ENCODE peak calls at places on chromosomes 16 and 17, in seven cellular contexts. G, F, Y, E, O, P and T are unnamed samples.

GRCh38 chr17:32123782-32124181 is 18.5 kb upstream of the RHOT1 start:
- DNase-seq in G (no peak), F (peak; percentile 10), Y (no peak), E (no peak), O (no peak), P (no peak), T (no peak)

GRCh38 chr16:2614761-2615191 is 67.5 kb upstream of the KCTD5 start:
- DNase-seq in G (no peak), F (no peak), Y (no peak), E (no peak), O (no peak), P (no peak), T (no peak)

GRCh38 chr17:21376835-21377690 is 906 bp downstream of the KCNJ12 start:
- DNase-seq in G (peak; percentile 85), F (peak; percentile 16), Y (peak; percentile 55), E (no peak), O (no peak), P (peak; percentile 44), T (no peak)

GRCh38 chr16:88894681-88895300 is 28.3 kb upstream of the PABPN1L start:
- DNase-seq in G (no peak), F (no peak), Y (no peak), E (no peak), O (no peak), P (no peak), T (no peak)

GRCh38 chr17:78414178-78415162 is 36.0 kb downstream of the PGS1 start:
- DNase-seq in G (no peak), F (no peak), Y (no peak), E (no peak), O (no peak), P (no peak), T (no peak)

GRCh38 chr17:78883090-78883532 is 19.9 kb downstream of the CEP295NL start:
- DNase-seq in G (no peak), F (peak; percentile 79), Y (peak; percentile 98), E (no peak), O (no peak), P (peak; percentile 81), T (peak; percentile 54)

GRCh38 chr16:71723537-71724319 is 773 bp downstream of the PHLPP2 start:
- DNase-seq in G (peak; percentile 92), F (peak; percentile 56), Y (peak; percentile 63), E (no peak), O (peak; percentile 86), P (peak; percentile 54), T (no peak)

GRCh38 chr17:67496286-67496685 is 119.2 kb downstream of the PITPNC1 start:
- DNase-seq in G (peak; percentile 29), F (no peak), Y (no peak), E (no peak), O (no peak), P (peak; percentile 64), T (no peak)

GRCh38 chr16:65124596-65124995 is 2.7 kb upstream of the CDH11 start:
- DNase-seq in G (no peak), F (no peak), Y (no peak), E (no peak), O (no peak), P (no peak), T (no peak)

GRCh38 chr17:67336859-67337258 is 29.5 kb downstream of the PSMD12 start:
- DNase-seq in G (no peak), F (no peak), Y (no peak), E (no peak), O (no peak), P (no peak), T (no peak)

GRCh38 chr17:792277-792676 is 10.1 kb downstream of the MRM3 start:
- DNase-seq in G (peak; percentile 69), F (no peak), Y (peak; percentile 31), E (no peak), O (no peak), P (peak; percentile 13), T (no peak)

GRCh38 chr17:50953518-50953830 is 87.3 kb upstream of the TOB1 start:
- DNase-seq in G (no peak), F (no peak), Y (no peak), E (no peak), O (no peak), P (no peak), T (no peak)

GRCh38 chr17:35692811-35693210 is 38.6 kb upstream of the RASL10B start:
- DNase-seq in G (no peak), F (no peak), Y (no peak), E (no peak), O (no peak), P (no peak), T (no peak)
- TF ChIP-seq CTCF in G (no peak), F (no peak), Y (no peak), E (no peak), O (no peak), P (no peak), T (no peak)

GRCh38 chr17:39661044-39661406 is 4.1 kb upstream of the TCAP start:
- DNase-seq in G (no peak), F (no peak), Y (no peak), E (no peak), O (no peak), P (no peak), T (no peak)

GRCh38 chr17:39659286-39660010 is 5.7 kb upstream of the TCAP start:
- DNase-seq in G (no peak), F (no peak), Y (no peak), E (no peak), O (no peak), P (no peak), T (no peak)

GRCh38 chr17:39658760-39659159 is 6.4 kb upstream of the TCAP start:
- DNase-seq in G (no peak), F (no peak), Y (no peak), E (no peak), O (no peak), P (no peak), T (no peak)

GRCh38 chr17:39660397-39661043 is 4.6 kb upstream of the TCAP start:
- DNase-seq in G (no peak), F (no peak), Y (no peak), E (no peak), O (no peak), P (no peak), T (no peak)

GRCh38 chr17:39660011-39660360 is 5.2 kb upstream of the TCAP start:
- DNase-seq in G (no peak), F (no peak), Y (no peak), E (no peak), O (no peak), P (no peak), T (no peak)
- H3K4me3 ChIP-seq in G (no peak overlapping the region), F (no peak overlapping the region), Y (no peak overlapping the region), E (no peak overlapping the region), O (no peak overlapping the region), P (no peak overlapping the region), T (no peak overlapping the region)

GRCh38 chr17:2421315-2422147 is 20.7 kb upstream of the MNT start:
- DNase-seq in G (peak; percentile 76), F (no peak), Y (no peak), E (no peak), O (no peak), P (no peak), T (no peak)
- TF ChIP-seq CTCF in G (peak; percentile 64), F (no peak), Y (no peak), E (peak; percentile 50), O (peak; percentile 31), P (peak; percentile 15), T (peak; percentile 15)

DNA sequence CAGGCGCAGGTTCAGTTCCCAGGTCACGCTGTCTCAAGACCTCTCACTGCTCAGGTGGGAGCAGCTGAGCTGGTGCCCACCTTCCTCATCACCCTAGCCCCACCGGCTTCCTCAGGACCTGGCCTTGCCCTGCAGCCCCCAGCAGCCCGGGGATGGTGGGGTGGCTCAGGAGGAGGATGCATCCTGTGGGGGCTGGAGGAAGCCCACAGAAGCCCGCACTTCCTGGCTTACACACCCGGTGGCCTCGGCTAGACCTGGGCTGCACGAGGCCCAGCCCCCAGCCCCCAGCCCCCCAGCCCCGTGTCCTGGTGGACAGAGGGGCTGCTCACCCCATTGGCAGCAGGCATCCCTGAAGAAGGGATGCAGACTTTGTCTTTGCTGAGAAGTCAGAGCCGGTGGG is 43.4 kb downstream of the BAHCC1 start:
- DNase-seq in G (no peak), F (no peak), Y (no peak), E (no peak), O (no peak), P (no peak), T (no peak)
- H3K4me3 ChIP-seq in G (no peak overlapping the region), F (no peak overlapping the region), Y (no peak overlapping the region), E (no peak overlapping the region), O (peak overlapping the region; percentile 45), P (no peak overlapping the region), T (no peak overlapping the region)

GRCh38 chr17:45048795-45049563 is 2.5 kb downstream of the DCAKD start:
- DNase-seq in G (no peak), F (no peak), Y (peak; percentile 56), E (no peak), O (no peak), P (no peak), T (no peak)
- TF ChIP-seq CTCF in G (peak; percentile 59), F (peak; percentile 29), Y (peak; percentile 22), E (peak; percentile 47), O (no peak), P (peak; percentile 8), T (no peak)

DNA sequence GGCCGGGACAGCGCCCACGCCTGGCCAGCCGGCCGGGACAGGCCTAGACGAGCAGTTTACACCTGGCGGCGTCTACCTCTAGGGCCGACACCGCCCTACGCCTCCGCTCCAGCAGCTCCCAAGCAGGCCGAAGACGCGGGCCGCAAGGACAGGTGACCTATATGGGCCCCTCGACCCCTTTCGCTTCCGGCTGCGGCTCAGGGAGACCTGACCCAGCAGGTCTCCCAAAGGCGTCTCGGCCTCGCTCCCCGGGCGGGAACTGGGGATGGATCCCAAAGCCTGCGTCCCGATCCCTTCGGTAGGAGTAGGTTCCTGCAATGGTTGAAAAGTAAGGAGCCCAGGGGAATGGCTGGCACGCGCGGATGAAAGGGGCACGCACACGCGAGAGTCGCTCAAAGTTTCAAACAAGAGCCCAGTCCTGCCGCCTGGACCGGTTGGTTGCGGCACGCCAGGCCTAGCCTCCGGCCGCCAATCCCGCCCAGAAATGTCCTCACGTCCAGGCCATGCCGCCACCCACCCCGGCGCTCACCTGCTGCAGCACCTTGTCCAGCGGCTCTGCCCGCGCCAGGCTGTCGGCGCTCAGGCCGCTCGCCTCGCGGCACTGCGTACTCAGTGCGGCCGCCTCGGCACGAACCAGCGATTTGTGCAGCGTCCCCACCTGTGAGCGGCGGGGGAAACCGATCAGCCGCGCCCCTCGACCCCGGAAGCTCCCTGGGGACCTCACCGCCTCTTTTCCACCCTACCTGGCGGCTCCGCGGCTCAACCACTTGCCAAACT is 634 bp downstream of the ESRP2 start:
- DNase-seq in G (peak; percentile 86), F (no peak), Y (no peak), E (no peak), O (peak; percentile 37), P (no peak), T (no peak)
- H3K4me3 ChIP-seq in G (peak overlapping the region; percentile 90), F (no peak overlapping the region), Y (no peak overlapping the region), E (peak overlapping the region; percentile 62), O (peak overlapping the region; percentile 67), P (no peak overlapping the region), T (no peak overlapping the region)

DNA sequence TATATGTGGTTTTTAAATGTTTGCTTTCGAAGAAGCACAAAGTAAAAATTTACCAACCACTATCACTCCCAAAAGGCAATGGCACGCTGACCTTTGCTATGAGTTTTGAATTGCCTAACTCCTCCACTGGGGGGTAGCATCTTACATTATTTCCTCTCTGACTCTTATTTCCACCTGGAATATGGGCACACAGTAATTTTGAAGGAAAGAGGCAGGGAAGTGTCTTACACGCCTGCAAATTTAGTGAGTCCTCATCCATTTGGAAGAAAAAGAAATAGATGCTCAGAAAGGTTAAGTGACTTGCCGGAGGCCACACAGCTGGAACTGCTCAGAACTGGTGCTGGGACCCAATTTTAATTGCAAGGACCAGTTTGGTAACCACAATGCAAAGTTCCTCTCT is 29.9 kb upstream of the IRX6 start:
- DNase-seq in G (no peak), F (no peak), Y (no peak), E (no peak), O (no peak), P (no peak), T (no peak)
- TF ChIP-seq CTCF in G (peak; percentile 64), F (no peak), Y (no peak), E (peak; percentile 19), O (no peak), P (no peak), T (peak; percentile 15)